ENCODE peak calls at places on chromosomes 4 and X, in seven cellular contexts. X is small intestine, H is dorsolateral prefrontal cortex, K is hypothalamus, J is GM13976, M is NCI-H1092, Z is AG10803. R is an unnamed sample.

GRCh38 chr4:53579826-53580225 is 11.5 kb downstream of the LNX1 start:
- DNase-seq in H (no peak), X (no peak), Z (no peak), K (no peak), J (no peak), M (no peak), R (no peak)

GRCh38 chr4:53541577-53542206 is 49.6 kb downstream of the LNX1 start:
- DNase-seq in Z (peak), J (no peak), M (no peak), X (no peak), H (no peak), K (no peak), R (no peak)

GRCh38 chrX:74535211-74535621 is 79.2 kb downstream of the RLIM start:
- DNase-seq in Z (peak), H (no peak), J (peak), X (peak), M (peak), K (no peak), R (peak)

GRCh38 chr4:144591401-144591800 is 54.6 kb upstream of the HHIP start:
- DNase-seq in X (no peak), Z (peak), K (no peak), J (no peak), M (no peak), H (no peak), R (no peak)

GRCh38 chr4:2685541-2685940 is 70.6 kb downstream of the TNIP2 start:
- DNase-seq in X (no peak), K (no peak), Z (peak), H (no peak), M (no peak), J (no peak), R (no peak)

GRCh38 chrX:12950851-12951589 is 23.9 kb upstream of the TMSB4X start:
- DNase-seq in X (peak), J (no peak), K (no peak), Z (no peak), M (no peak), H (no peak), R (no peak)

GRCh38 chrX:133685806-133686205 is 270.5 kb upstream of the GPC4 start:
- DNase-seq in X (peak), H (no peak), K (no peak), J (no peak), Z (no peak), M (peak), R (no peak)

GRCh38 chrX:264634-265455 is 16.3 kb upstream of the PLCXD1 start:
- DNase-seq in H (peak), Z (peak), J (no peak), M (no peak), K (no peak), X (no peak), R (no peak)

GRCh38 chr4:78588894-78589545 is 37.5 kb downstream of the ANXA3 start:
- DNase-seq in X (no peak), J (no peak), K (no peak), Z (no peak), M (no peak), H (no peak), R (no peak)

GRCh38 chr4:87123241-87123640 is 97.2 kb downstream of the KLHL8 start:
- DNase-seq in H (no peak), X (no peak), J (no peak), K (no peak), M (no peak), Z (no peak), R (no peak)

GRCh38 chr4:150368667-150369066 is 213.3 kb upstream of the MAB21L2 start:
- DNase-seq in J (no peak), K (no peak), Z (no peak), M (peak), X (no peak), H (no peak), R (no peak)

GRCh38 chr4:8872402-8873291 is 1.0 kb upstream of the HMX1 start:
- DNase-seq in Z (no peak), J (no peak), M (no peak), X (no peak), K (no peak), H (no peak), R (no peak)

GRCh38 chr4:76376534-76376933 is 44.4 kb downstream of the CCDC158 start:
- DNase-seq in K (no peak), Z (no peak), X (peak), M (no peak), H (no peak), J (no peak), R (no peak)

GRCh38 chrX:136588060-136588459 is 56.0 kb downstream of the VGLL1 start:
- DNase-seq in M (no peak), Z (no peak), H (no peak), J (peak), X (no peak), K (no peak), R (no peak)